ENCODE peak calls at places on chromosomes 13 and 19, in six cellular contexts. H is anterior cingulate cortex, E is tibial artery, D is pancreas, A is left kidney, M is NCI-H2029. L is an unnamed sample.

GRCh38 chr13:68368922-68369321 is 1138.8 kb upstream of the PCDH9 start:
- DNase-seq in H (no peak), E (no peak), D (no peak), A (no peak), M (no peak), L (no peak)

GRCh38 chr13:64912141-64912540 is 2318.0 kb downstream of the PCDH9 start:
- DNase-seq in H (no peak), E (no peak), D (no peak), A (no peak), M (no peak), L (no peak)

GRCh38 chr13:61202042-61202441 is 213.6 kb downstream of the PCDH20 start:
- DNase-seq in H (no peak), E (no peak), D (no peak), A (no peak), M (no peak), L (no peak)

GRCh38 chr13:112760440-112760839 is 70.6 kb downstream of the ATP11A start:
- DNase-seq in H (no peak), E (no peak), D (no peak), A (no peak), M (no peak), L (no peak)

GRCh38 chr13:49874430-49874829 is 61.7 kb downstream of the SPRYD7 start:
- DNase-seq in H (no peak), E (no peak), D (no peak), A (no peak), M (no peak), L (no peak)

GRCh38 chr19:3024870-3025515 is 4.1 kb downstream of the TLE2 start:
- DNase-seq in H (no peak), E (no peak), D (no peak), A (no peak), M (no peak), L (no peak)

GRCh38 chr19:48121909-48122371 is 11.3 kb upstream of the PLA2G4C start:
- DNase-seq in H (no peak), E (no peak), D (no peak), A (peak), M (no peak), L (peak)

GRCh38 chr19:36573948-36574726 is 1.0 kb upstream of the ZNF529 start:
- DNase-seq in H (no peak), E (no peak), D (peak), A (peak), M (no peak), L (no peak)

GRCh38 chr13:103931885-103932284 is 865.7 kb upstream of the SLC10A2 start:
- DNase-seq in H (no peak), E (no peak), D (no peak), A (peak), M (no peak), L (no peak)

GRCh38 chr19:18349524-18350128 is 9.2 kb downstream of the PGPEP1 start:
- DNase-seq in H (no peak), E (no peak), D (peak), A (peak), M (no peak), L (peak)